ENCODE peak calls at places on chromosomes 7 and 10, in seven cellular contexts. X is fibroblast of pulmonary artery; S is activated naive CD4-positive, alpha-beta T cell treated with Interleukin-2 at 50 U/mL for 16 hours; D is HFFc6; I is hepatocyte; A is skeletal muscle cell; G is H9. N is an unnamed sample.

GRCh38 chr10:57168703-57169240 is 807.7 kb upstream of the ZWINT start:
- DNase-seq in A (no peak), X (no peak), S (no peak), I (no peak), G (no peak), D (no peak), N (no peak)

GRCh38 chr10:67976292-67977245 is 92.1 kb downstream of the SIRT1 start:
- DNase-seq in S (no peak), I (peak), G (peak), X (no peak), A (no peak), D (no peak), N (no peak)

GRCh38 chr10:97163646-97164535 is 21.9 kb downstream of the SLIT1 start:
- DNase-seq in A (no peak), G (no peak), D (no peak), S (no peak), I (no peak), X (no peak), N (no peak)

GRCh38 chr10:24518981-24519597 is 204.6 kb downstream of the ARHGAP21 start:
- DNase-seq in S (peak), X (peak), D (peak), A (no peak), G (peak), I (peak), N (peak)

GRCh38 chr10:34280599-34281374 is 534.3 kb downstream of the PARD3 start:
- DNase-seq in S (no peak), A (peak), X (peak), D (peak), I (peak), G (peak), N (peak)

GRCh38 chr10:132189016-132189415 is 2.3 kb downstream of the DPYSL4 start:
- DNase-seq in S (no peak), I (no peak), X (no peak), D (no peak), G (no peak), A (no peak), N (no peak)

GRCh38 chr10:62384447-62385081 is 10.4 kb downstream of the ZNF365 start:
- DNase-seq in X (no peak), G (no peak), I (no peak), D (no peak), S (no peak), A (no peak), N (no peak)

GRCh38 chr7:31120800-31121513 is 68.8 kb downstream of the ADCYAP1R1 start:
- DNase-seq in X (no peak), S (no peak), A (no peak), D (no peak), I (no peak), G (no peak), N (no peak)

GRCh38 chr7:82235710-82236109 is 207.9 kb downstream of the CACNA2D1 start:
- DNase-seq in D (peak), G (no peak), I (no peak), X (peak), A (peak), S (no peak), N (no peak)

GRCh38 chr7:140649566-140650205 is 9.1 kb upstream of the DENND2A start:
- DNase-seq in D (peak), A (no peak), I (no peak), X (no peak), G (no peak), S (no peak), N (no peak)

GRCh38 chr10:3805227-3805790 is 20.3 kb upstream of the KLF6 start:
- DNase-seq in I (no peak), A (peak), S (peak), X (peak), G (no peak), D (peak), N (peak)

GRCh38 chr7:138716889-138717288 is 15.7 kb upstream of the SVOPL start:
- DNase-seq in X (no peak), S (no peak), I (no peak), D (no peak), G (no peak), A (no peak), N (no peak)